ENCODE peak calls at places on chromosomes 7 and 10, in nine cellular contexts. One of them, this sample, is unnamed.

GRCh38 chr7:158008267-158008666 is 579.4 kb downstream of the PTPRN2 start:
- DNase-seq in mucosa of descending colon: no peak
- DNase-seq in Panc1: no peak
- DNase-seq in A549: no peak
- DNase-seq in astrocyte of the spinal cord: no peak
- DNase-seq in heart right ventricle: no peak
- DNase-seq in adrenal gland: no peak
- DNase-seq in CD8-positive, alpha-beta T cell: no peak
- DNase-seq in uterus: no peak
- DNase-seq in this sample: no peak

GRCh38 chr7:36441344-36442022 is 51.8 kb downstream of the ANLN start:
- DNase-seq in mucosa of descending colon: no peak
- DNase-seq in Panc1: no peak
- DNase-seq in A549: no peak
- DNase-seq in astrocyte of the spinal cord: no peak
- DNase-seq in heart right ventricle: no peak
- DNase-seq in adrenal gland: no peak
- DNase-seq in CD8-positive, alpha-beta T cell: no peak
- DNase-seq in uterus: no peak
- DNase-seq in this sample: no peak

GRCh38 chr7:98837632-98837972 is 32.2 kb downstream of the TMEM130 start:
- DNase-seq in mucosa of descending colon: no peak
- DNase-seq in Panc1: no peak
- DNase-seq in A549: no peak
- DNase-seq in astrocyte of the spinal cord: no peak
- DNase-seq in heart right ventricle: no peak
- DNase-seq in adrenal gland: no peak
- DNase-seq in CD8-positive, alpha-beta T cell: no peak
- DNase-seq in uterus: no peak
- DNase-seq in this sample: no peak

GRCh38 chr10:99527526-99528255 is 5.1 kb upstream of the NKX2-3 start:
- DNase-seq in mucosa of descending colon: no peak
- DNase-seq in Panc1: no peak
- DNase-seq in A549: no peak
- DNase-seq in astrocyte of the spinal cord: peak; percentile 29
- DNase-seq in heart right ventricle: no peak
- DNase-seq in adrenal gland: no peak
- DNase-seq in CD8-positive, alpha-beta T cell: no peak
- DNase-seq in uterus: no peak
- DNase-seq in this sample: no peak

GRCh38 chr10:85008493-85009181 is 680.2 kb downstream of the CCSER2 start:
- DNase-seq in mucosa of descending colon: no peak
- DNase-seq in Panc1: no peak
- DNase-seq in A549: no peak
- DNase-seq in astrocyte of the spinal cord: no peak
- DNase-seq in heart right ventricle: no peak
- DNase-seq in adrenal gland: no peak
- DNase-seq in CD8-positive, alpha-beta T cell: no peak
- DNase-seq in uterus: no peak
- DNase-seq in this sample: peak; percentile 44

GRCh38 chr10:13784067-13784466 is 197.3 kb downstream of the PRPF18 start:
- DNase-seq in mucosa of descending colon: peak; percentile 37
- DNase-seq in Panc1: no peak
- DNase-seq in A549: no peak
- DNase-seq in astrocyte of the spinal cord: no peak
- DNase-seq in heart right ventricle: no peak
- DNase-seq in adrenal gland: no peak
- DNase-seq in CD8-positive, alpha-beta T cell: peak; percentile 28
- DNase-seq in uterus: no peak
- DNase-seq in this sample: no peak

GRCh38 chr10:59633063-59633462 is 76.6 kb downstream of the SLC16A9 start:
- DNase-seq in mucosa of descending colon: no peak
- DNase-seq in Panc1: no peak
- DNase-seq in A549: no peak
- DNase-seq in astrocyte of the spinal cord: no peak
- DNase-seq in heart right ventricle: no peak
- DNase-seq in adrenal gland: no peak
- DNase-seq in CD8-positive, alpha-beta T cell: no peak
- DNase-seq in uterus: no peak
- DNase-seq in this sample: no peak

GRCh38 chr7:20157456-20157855 is 59.7 kb downstream of the MACC1 start:
- DNase-seq in mucosa of descending colon: no peak
- DNase-seq in Panc1: no peak
- DNase-seq in A549: no peak
- DNase-seq in astrocyte of the spinal cord: no peak
- DNase-seq in heart right ventricle: no peak
- DNase-seq in adrenal gland: no peak
- DNase-seq in CD8-positive, alpha-beta T cell: no peak
- DNase-seq in uterus: no peak
- DNase-seq in this sample: no peak

GRCh38 chr10:123390332-123390731 is 236.1 kb downstream of the BUB3 start:
- DNase-seq in mucosa of descending colon: no peak
- DNase-seq in Panc1: no peak
- DNase-seq in A549: no peak
- DNase-seq in astrocyte of the spinal cord: no peak
- DNase-seq in heart right ventricle: no peak
- DNase-seq in adrenal gland: no peak
- DNase-seq in CD8-positive, alpha-beta T cell: no peak
- DNase-seq in uterus: no peak
- DNase-seq in this sample: no peak

GRCh38 chr10:129771576-129772471 is 192.2 kb downstream of the EBF3 start:
- DNase-seq in mucosa of descending colon: no peak
- DNase-seq in Panc1: no peak
- DNase-seq in A549: no peak
- DNase-seq in astrocyte of the spinal cord: no peak
- DNase-seq in heart right ventricle: no peak
- DNase-seq in adrenal gland: no peak
- DNase-seq in CD8-positive, alpha-beta T cell: peak; percentile 8
- DNase-seq in uterus: no peak
- DNase-seq in this sample: no peak

GRCh38 chr10:29987471-29987870 is 71.9 kb downstream of the JCAD start:
- DNase-seq in mucosa of descending colon: no peak
- DNase-seq in Panc1: no peak
- DNase-seq in A549: no peak
- DNase-seq in astrocyte of the spinal cord: no peak
- DNase-seq in heart right ventricle: no peak
- DNase-seq in adrenal gland: no peak
- DNase-seq in CD8-positive, alpha-beta T cell: no peak
- DNase-seq in uterus: no peak
- DNase-seq in this sample: no peak

GRCh38 chr10:62548686-62549085 is 174.5 kb downstream of the ZNF365 start:
- DNase-seq in mucosa of descending colon: no peak
- DNase-seq in Panc1: no peak
- DNase-seq in A549: no peak
- DNase-seq in astrocyte of the spinal cord: no peak
- DNase-seq in heart right ventricle: no peak
- DNase-seq in adrenal gland: no peak
- DNase-seq in CD8-positive, alpha-beta T cell: no peak
- DNase-seq in uterus: no peak
- DNase-seq in this sample: no peak

GRCh38 chr7:2517004-2517403 is 2.6 kb upstream of the LFNG start:
- DNase-seq in mucosa of descending colon: no peak
- DNase-seq in Panc1: no peak
- DNase-seq in A549: no peak
- DNase-seq in astrocyte of the spinal cord: peak; percentile 95
- DNase-seq in heart right ventricle: no peak
- DNase-seq in adrenal gland: no peak
- DNase-seq in CD8-positive, alpha-beta T cell: no peak
- DNase-seq in uterus: no peak
- DNase-seq in this sample: no peak
- TF ChIP-seq CTCF in mucosa of descending colon: no peak
- TF ChIP-seq CTCF in Panc1: no peak
- TF ChIP-seq CTCF in A549: no peak
- TF ChIP-seq CTCF in astrocyte of the spinal cord: peak; percentile 19
- TF ChIP-seq CTCF in heart right ventricle: no peak
- TF ChIP-seq CTCF in adrenal gland: no peak
- TF ChIP-seq CTCF in CD8-positive, alpha-beta T cell: no peak
- TF ChIP-seq CTCF in uterus: no peak
- TF ChIP-seq CTCF in this sample: no peak

GRCh38 chr10:132452216-132452650 is 55.2 kb downstream of the PWWP2B start:
- DNase-seq in mucosa of descending colon: no peak
- DNase-seq in Panc1: no peak
- DNase-seq in A549: no peak
- DNase-seq in astrocyte of the spinal cord: no peak
- DNase-seq in heart right ventricle: no peak
- DNase-seq in adrenal gland: no peak
- DNase-seq in CD8-positive, alpha-beta T cell: no peak
- DNase-seq in uterus: no peak
- DNase-seq in this sample: peak; percentile 63

GRCh38 chr10:132454296-132455198 is 57.5 kb downstream of the PWWP2B start:
- DNase-seq in mucosa of descending colon: no peak
- DNase-seq in Panc1: no peak
- DNase-seq in A549: no peak
- DNase-seq in astrocyte of the spinal cord: no peak
- DNase-seq in heart right ventricle: no peak
- DNase-seq in adrenal gland: no peak
- DNase-seq in CD8-positive, alpha-beta T cell: no peak
- DNase-seq in uterus: no peak
- DNase-seq in this sample: no peak

GRCh38 chr10:132451506-132452215 is 54.7 kb downstream of the PWWP2B start:
- DNase-seq in mucosa of descending colon: peak; percentile 69
- DNase-seq in Panc1: no peak
- DNase-seq in A549: no peak
- DNase-seq in astrocyte of the spinal cord: no peak
- DNase-seq in heart right ventricle: no peak
- DNase-seq in adrenal gland: no peak
- DNase-seq in CD8-positive, alpha-beta T cell: no peak
- DNase-seq in uterus: no peak
- DNase-seq in this sample: peak; percentile 81

GRCh38 chr10:132452651-132453469 is 55.9 kb downstream of the PWWP2B start:
- DNase-seq in mucosa of descending colon: peak; percentile 96
- DNase-seq in Panc1: no peak
- DNase-seq in A549: peak; percentile 85
- DNase-seq in astrocyte of the spinal cord: peak; percentile 52
- DNase-seq in heart right ventricle: peak; percentile 79
- DNase-seq in adrenal gland: peak; percentile 90
- DNase-seq in CD8-positive, alpha-beta T cell: peak; percentile 91
- DNase-seq in uterus: peak; percentile 82
- DNase-seq in this sample: peak; percentile 98

DNA sequence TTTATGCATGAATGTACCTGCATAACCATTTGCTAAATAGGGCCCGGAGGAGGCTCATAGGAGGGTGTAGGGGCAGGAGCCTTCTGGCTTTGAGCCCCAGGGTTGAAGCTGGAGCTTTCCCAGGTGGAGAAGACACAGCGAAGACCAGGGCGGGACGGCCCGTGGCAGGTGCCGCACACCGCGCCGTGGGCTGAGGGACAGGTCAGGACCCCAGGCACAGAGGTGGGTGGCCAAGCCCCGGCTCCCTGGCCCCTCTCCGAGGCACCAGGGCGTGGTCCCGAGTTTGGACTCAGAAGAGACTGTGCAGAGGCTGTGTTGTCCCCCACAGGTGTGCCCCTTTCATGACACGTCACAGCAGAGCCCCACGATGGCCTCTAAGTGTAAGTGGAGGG is 56.5 kb downstream of the PWWP2B start:
- DNase-seq in mucosa of descending colon: no peak
- DNase-seq in Panc1: no peak
- DNase-seq in A549: no peak
- DNase-seq in astrocyte of the spinal cord: no peak
- DNase-seq in heart right ventricle: no peak
- DNase-seq in adrenal gland: no peak
- DNase-seq in CD8-positive, alpha-beta T cell: no peak
- DNase-seq in uterus: no peak
- DNase-seq in this sample: no peak
- TF ChIP-seq CTCF in mucosa of descending colon: no peak
- TF ChIP-seq CTCF in Panc1: peak; percentile 46
- TF ChIP-seq CTCF in A549: no peak
- TF ChIP-seq CTCF in astrocyte of the spinal cord: no peak
- TF ChIP-seq CTCF in heart right ventricle: peak; percentile 2
- TF ChIP-seq CTCF in adrenal gland: peak; percentile 31
- TF ChIP-seq CTCF in CD8-positive, alpha-beta T cell: no peak
- TF ChIP-seq CTCF in uterus: no peak
- TF ChIP-seq CTCF in this sample: no peak

GRCh38 chr10:47268696-47269095 is 31.3 kb upstream of the GDF10 start:
- DNase-seq in mucosa of descending colon: no peak
- DNase-seq in Panc1: no peak
- DNase-seq in A549: no peak
- DNase-seq in astrocyte of the spinal cord: no peak
- DNase-seq in heart right ventricle: no peak
- DNase-seq in adrenal gland: no peak
- DNase-seq in CD8-positive, alpha-beta T cell: peak; percentile 8
- DNase-seq in uterus: no peak
- DNase-seq in this sample: no peak

GRCh38 chr10:47266602-47267001 is 33.4 kb upstream of the GDF10 start:
- DNase-seq in mucosa of descending colon: no peak
- DNase-seq in Panc1: no peak
- DNase-seq in A549: no peak
- DNase-seq in astrocyte of the spinal cord: no peak
- DNase-seq in heart right ventricle: no peak
- DNase-seq in adrenal gland: no peak
- DNase-seq in CD8-positive, alpha-beta T cell: no peak
- DNase-seq in uterus: no peak
- DNase-seq in this sample: no peak

GRCh38 chr10:47264797-47265281 is 35.2 kb upstream of the GDF10 start:
- DNase-seq in mucosa of descending colon: peak; percentile 7
- DNase-seq in Panc1: no peak
- DNase-seq in A549: no peak
- DNase-seq in astrocyte of the spinal cord: no peak
- DNase-seq in heart right ventricle: no peak
- DNase-seq in adrenal gland: no peak
- DNase-seq in CD8-positive, alpha-beta T cell: peak; percentile 68
- DNase-seq in uterus: no peak
- DNase-seq in this sample: no peak

DNA sequence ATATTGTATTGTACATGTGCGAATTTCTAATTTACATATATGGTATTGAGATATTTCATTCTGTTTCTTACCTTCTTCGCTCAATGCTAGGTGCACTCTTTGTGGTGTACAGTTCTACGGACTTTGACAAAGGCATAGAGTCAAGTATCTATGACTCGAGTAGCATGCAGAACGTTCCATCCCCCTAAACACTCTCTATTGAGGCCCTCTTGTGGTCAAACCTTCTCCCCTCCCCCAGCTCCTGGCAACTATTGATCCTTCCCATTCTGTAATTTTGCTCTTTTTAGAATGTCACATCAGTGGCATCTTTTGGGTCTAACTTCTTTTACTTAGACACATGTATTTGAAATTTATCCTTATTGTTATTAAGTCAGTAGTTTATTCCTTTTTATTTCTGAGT is 30.7 kb upstream of the GDF10 start:
- DNase-seq in mucosa of descending colon: no peak
- DNase-seq in Panc1: no peak
- DNase-seq in A549: no peak
- DNase-seq in astrocyte of the spinal cord: no peak
- DNase-seq in heart right ventricle: no peak
- DNase-seq in adrenal gland: no peak
- DNase-seq in CD8-positive, alpha-beta T cell: peak; percentile 8
- DNase-seq in uterus: no peak
- DNase-seq in this sample: no peak
- TF ChIP-seq CTCF in mucosa of descending colon: no peak
- TF ChIP-seq CTCF in Panc1: peak; percentile 21
- TF ChIP-seq CTCF in A549: no peak
- TF ChIP-seq CTCF in astrocyte of the spinal cord: peak; percentile 32
- TF ChIP-seq CTCF in heart right ventricle: no peak
- TF ChIP-seq CTCF in adrenal gland: no peak
- TF ChIP-seq CTCF in CD8-positive, alpha-beta T cell: no peak
- TF ChIP-seq CTCF in uterus: no peak
- TF ChIP-seq CTCF in this sample: no peak

DNA sequence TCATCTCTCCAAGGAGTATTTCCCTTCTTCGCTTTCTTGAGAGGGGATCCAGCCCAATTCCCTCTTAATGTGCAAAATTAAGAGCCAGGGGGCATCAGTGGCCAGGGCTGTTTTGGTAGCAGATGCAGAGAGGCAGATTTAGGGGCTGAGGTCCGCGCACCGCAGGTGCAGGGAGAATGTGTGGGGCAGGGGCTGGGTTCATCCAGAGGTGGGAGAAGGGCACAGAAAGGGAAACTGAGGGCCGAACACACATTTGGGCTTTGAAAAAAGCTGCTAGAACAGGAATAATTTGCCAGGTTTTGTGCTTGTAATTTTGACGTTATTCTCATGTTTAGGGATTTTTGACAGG is 6.5 kb upstream of the SHH start:
- DNase-seq in mucosa of descending colon: no peak
- DNase-seq in Panc1: no peak
- DNase-seq in A549: no peak
- DNase-seq in astrocyte of the spinal cord: no peak
- DNase-seq in heart right ventricle: no peak
- DNase-seq in adrenal gland: no peak
- DNase-seq in CD8-positive, alpha-beta T cell: no peak
- DNase-seq in uterus: no peak
- DNase-seq in this sample: no peak
- TF ChIP-seq CTCF in mucosa of descending colon: no peak
- TF ChIP-seq CTCF in Panc1: no peak
- TF ChIP-seq CTCF in A549: no peak
- TF ChIP-seq CTCF in astrocyte of the spinal cord: no peak
- TF ChIP-seq CTCF in heart right ventricle: no peak
- TF ChIP-seq CTCF in adrenal gland: no peak
- TF ChIP-seq CTCF in CD8-positive, alpha-beta T cell: no peak
- TF ChIP-seq CTCF in uterus: no peak
- TF ChIP-seq CTCF in this sample: no peak